ENCODE peak calls at places on chromosomes 12 and 14, in four cellular contexts. One of them, this sample, is unnamed.

GRCh38 chr14:64763801-64764511 is 59.7 kb downstream of the PLEKHG3 start:
- DNase-seq in fibroblast of lung: peak; percentile 37
- DNase-seq in HCT116: no peak
- DNase-seq in endodermal cell: peak; percentile 66
- DNase-seq in this sample: peak; percentile 75

GRCh38 chr12:45435945-45436710 is 220.2 kb downstream of the ANO6 start:
- DNase-seq in HCT116: no peak
- DNase-seq in endodermal cell: no peak
- DNase-seq in fibroblast of lung: peak; percentile 54
- DNase-seq in this sample: no peak

GRCh38 chr12:126093911-126094310 is 1028.7 kb downstream of the AACS start:
- DNase-seq in endodermal cell: peak; percentile 87
- DNase-seq in fibroblast of lung: peak; percentile 46
- DNase-seq in HCT116: no peak
- DNase-seq in this sample: no peak

GRCh38 chr14:49897965-49898364 is 5.1 kb downstream of the ARF6 start:
- DNase-seq in fibroblast of lung: no peak
- DNase-seq in HCT116: no peak
- DNase-seq in endodermal cell: no peak
- DNase-seq in this sample: no peak

GRCh38 chr12:110279976-110280783 is 867 bp upstream of the ATP2A2 start:
- DNase-seq in fibroblast of lung: peak; percentile 52
- DNase-seq in HCT116: no peak
- DNase-seq in endodermal cell: peak; percentile 87
- DNase-seq in this sample: no peak

GRCh38 chr14:25042362-25043299 is 7.3 kb downstream of the STXBP6 start:
- DNase-seq in fibroblast of lung: peak; percentile 56
- DNase-seq in endodermal cell: peak; percentile 57
- DNase-seq in HCT116: no peak
- DNase-seq in this sample: no peak

GRCh38 chr12:121036810-121037326 is 2.2 kb downstream of the OASL start:
- DNase-seq in fibroblast of lung: peak; percentile 83
- DNase-seq in endodermal cell: no peak
- DNase-seq in HCT116: no peak
- DNase-seq in this sample: no peak

GRCh38 chr12:92503977-92504966 is 198.5 kb upstream of the PLEKHG7 start:
- DNase-seq in endodermal cell: no peak
- DNase-seq in fibroblast of lung: no peak
- DNase-seq in HCT116: no peak
- DNase-seq in this sample: no peak

GRCh38 chr12:62907067-62907466 is 27.9 kb downstream of the PPM1H start:
- DNase-seq in fibroblast of lung: no peak
- DNase-seq in endodermal cell: no peak
- DNase-seq in HCT116: no peak
- DNase-seq in this sample: no peak

GRCh38 chr12:4615667-4616066 is 33.2 kb downstream of the AKAP3 start:
- DNase-seq in endodermal cell: no peak
- DNase-seq in fibroblast of lung: no peak
- DNase-seq in HCT116: no peak
- DNase-seq in this sample: no peak

GRCh38 chr12:52014567-52015392 is 8.0 kb downstream of the TAMALIN start:
- DNase-seq in HCT116: no peak
- DNase-seq in endodermal cell: peak; percentile 84
- DNase-seq in fibroblast of lung: peak; percentile 67
- DNase-seq in this sample: no peak

GRCh38 chr12:40010899-40011774 is 94.7 kb downstream of the SLC2A13 start:
- DNase-seq in fibroblast of lung: peak; percentile 52
- DNase-seq in HCT116: peak; percentile 41
- DNase-seq in endodermal cell: peak; percentile 87
- DNase-seq in this sample: no peak

GRCh38 chr12:111842556-111843396 is 748 bp downstream of the MAPKAPK5 start:
- DNase-seq in fibroblast of lung: peak; percentile 13
- DNase-seq in HCT116: no peak
- DNase-seq in endodermal cell: peak; percentile 67
- DNase-seq in this sample: no peak

GRCh38 chr14:26594756-26595545 is 2.9 kb downstream of the NOVA1 start:
- DNase-seq in endodermal cell: no peak
- DNase-seq in HCT116: no peak
- DNase-seq in fibroblast of lung: no peak
- DNase-seq in this sample: no peak

GRCh38 chr14:91299483-91300115 is 55.1 kb upstream of the GPR68 start:
- DNase-seq in endodermal cell: no peak
- DNase-seq in fibroblast of lung: peak; percentile 12
- DNase-seq in HCT116: no peak
- DNase-seq in this sample: peak; percentile 56

GRCh38 chr14:32085845-32086383 is 8.8 kb downstream of the ARHGAP5 start:
- DNase-seq in HCT116: no peak
- DNase-seq in endodermal cell: no peak
- DNase-seq in fibroblast of lung: no peak
- DNase-seq in this sample: no peak

GRCh38 chr12:65881965-65882413 is 57.7 kb downstream of the HMGA2 start:
- DNase-seq in endodermal cell: peak; percentile 75
- DNase-seq in fibroblast of lung: peak; percentile 65
- DNase-seq in HCT116: no peak
- DNase-seq in this sample: peak; percentile 84

GRCh38 chr14:100683578-100683977 is 43.1 kb upstream of the DLK1 start:
- DNase-seq in HCT116: no peak
- DNase-seq in fibroblast of lung: no peak
- DNase-seq in endodermal cell: no peak
- DNase-seq in this sample: no peak
- H3K9ac ChIP-seq in HCT116: no peak overlapping the region
- H3K9ac ChIP-seq in fibroblast of lung: no peak overlapping the region
- H3K9ac ChIP-seq in endodermal cell: no peak overlapping the region
- H3K9ac ChIP-seq in this sample: no peak overlapping the region

DNA sequence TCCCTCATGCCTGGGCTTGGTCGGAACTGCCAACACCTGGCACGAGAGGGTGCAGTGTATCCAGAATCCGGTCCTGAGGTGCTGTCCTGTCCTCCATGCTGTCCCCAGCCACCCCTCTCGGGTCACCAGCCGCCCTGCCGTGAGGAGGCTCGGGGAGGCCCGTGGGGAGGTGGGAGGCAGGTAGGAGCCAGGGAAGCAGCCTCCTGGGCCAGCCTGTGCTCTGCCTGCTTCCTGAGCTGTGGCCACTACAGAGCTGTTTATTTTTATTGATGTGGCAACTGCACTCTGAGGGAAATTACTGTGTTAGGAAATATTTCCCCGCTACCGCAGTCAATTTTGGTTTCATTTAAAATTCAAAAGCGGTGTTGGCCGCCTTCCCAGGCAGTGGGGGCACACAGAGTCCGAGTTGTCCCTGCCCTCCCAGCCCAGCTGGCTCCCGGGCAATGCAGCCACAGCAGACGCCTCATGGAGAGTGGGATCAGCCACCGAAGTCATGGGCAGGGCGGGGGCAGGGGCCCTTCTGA is 18.3 kb downstream of the NOC4L start:
- DNase-seq in fibroblast of lung: peak; percentile 85
- DNase-seq in HCT116: no peak
- DNase-seq in endodermal cell: no peak
- DNase-seq in this sample: peak; percentile 94
- H3K4me3 ChIP-seq in fibroblast of lung: no peak overlapping the region
- H3K4me3 ChIP-seq in HCT116: no peak overlapping the region
- H3K4me3 ChIP-seq in endodermal cell: no peak overlapping the region
- H3K4me3 ChIP-seq in this sample: no peak overlapping the region

GRCh38 chr14:106460916-106461315 is 934.5 kb downstream of the TMEM121 start:
- DNase-seq in endodermal cell: no peak
- DNase-seq in HCT116: no peak
- DNase-seq in fibroblast of lung: no peak
- DNase-seq in this sample: no peak

GRCh38 chr14:106455026-106455425 is 928.6 kb downstream of the TMEM121 start:
- DNase-seq in HCT116: no peak
- DNase-seq in endodermal cell: no peak
- DNase-seq in fibroblast of lung: no peak
- DNase-seq in this sample: no peak

DNA sequence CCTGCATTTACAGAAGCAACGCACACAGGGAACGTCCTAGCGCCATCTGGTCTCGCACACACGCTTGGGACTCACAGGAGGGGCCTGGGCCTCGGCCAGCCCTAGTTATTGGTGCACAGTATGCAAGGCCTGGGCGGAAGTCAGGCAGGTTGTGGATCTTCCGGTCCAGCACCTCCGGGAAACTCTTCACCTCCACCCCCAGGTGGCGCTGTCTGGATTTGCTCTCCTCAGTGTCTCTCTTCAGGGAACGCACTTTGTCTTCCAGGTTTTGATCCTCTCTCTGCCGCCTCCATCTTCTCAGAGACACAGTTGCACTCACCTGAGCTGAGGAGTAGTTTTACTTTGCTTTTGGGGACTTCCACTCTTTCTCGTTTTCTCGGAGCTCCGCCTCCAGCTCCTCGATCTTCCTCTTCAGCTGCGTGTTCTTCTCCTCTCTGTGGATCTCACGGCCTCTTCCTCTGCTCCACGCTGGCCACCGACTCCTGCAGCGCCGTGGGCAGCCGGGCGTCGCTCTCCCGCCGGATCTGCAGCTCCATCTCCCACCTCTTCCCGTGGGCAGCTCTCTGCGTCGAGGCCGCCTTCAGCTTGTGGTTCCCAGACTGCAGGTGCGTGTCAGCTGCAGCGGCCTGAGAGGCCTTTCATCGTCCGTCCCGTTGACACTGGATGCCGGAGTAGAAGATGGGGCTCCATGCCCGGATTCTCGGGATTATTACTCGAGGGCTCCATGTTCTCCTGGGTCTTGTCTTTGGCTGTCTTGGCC is 933.8 kb downstream of the TMEM121 start:
- DNase-seq in fibroblast of lung: no peak
- DNase-seq in HCT116: no peak
- DNase-seq in endodermal cell: peak; percentile 43
- DNase-seq in this sample: no peak
- TF ChIP-seq CTCF in fibroblast of lung: no peak
- TF ChIP-seq CTCF in HCT116: no peak
- TF ChIP-seq CTCF in endodermal cell: peak; percentile 36
- TF ChIP-seq CTCF in this sample: peak; percentile 7

GRCh38 chr12:29223431-29223830 is 74.4 kb downstream of the FAR2 start:
- DNase-seq in HCT116: no peak
- DNase-seq in endodermal cell: no peak
- DNase-seq in fibroblast of lung: no peak
- DNase-seq in this sample: no peak

GRCh38 chr12:29225834-29226233 is 76.8 kb downstream of the FAR2 start:
- DNase-seq in endodermal cell: no peak
- DNase-seq in HCT116: no peak
- DNase-seq in fibroblast of lung: no peak
- DNase-seq in this sample: no peak

GRCh38 chr12:29226621-29227020 is 77.5 kb downstream of the FAR2 start:
- DNase-seq in fibroblast of lung: peak; percentile 27
- DNase-seq in endodermal cell: no peak
- DNase-seq in HCT116: no peak
- DNase-seq in this sample: no peak

GRCh38 chr12:29222200-29222599 is 73.1 kb downstream of the FAR2 start:
- DNase-seq in fibroblast of lung: no peak
- DNase-seq in HCT116: no peak
- DNase-seq in endodermal cell: no peak
- DNase-seq in this sample: no peak

GRCh38 chr12:29223936-29224921 is 75.2 kb downstream of the FAR2 start:
- DNase-seq in fibroblast of lung: peak; percentile 62
- DNase-seq in endodermal cell: no peak
- DNase-seq in HCT116: no peak
- DNase-seq in this sample: no peak
- H3K9ac ChIP-seq in fibroblast of lung: no peak overlapping the region
- H3K9ac ChIP-seq in endodermal cell: no peak overlapping the region
- H3K9ac ChIP-seq in HCT116: no peak overlapping the region
- H3K9ac ChIP-seq in this sample: no peak overlapping the region